ENCODE peak calls at places on chromosomes 16 and 17, in eight cellular contexts. X, E, A, C, N, B, Y and W are unnamed samples.

GRCh38 chr16:11471548-11471947 is 115.2 kb downstream of the LITAF start:
- DNase-seq in X (no peak), B (no peak), E (no peak), A (no peak), Y (no peak), N (no peak), C (no peak), W (no peak)

GRCh38 chr16:20867585-20867984 is 32.6 kb downstream of the DCUN1D3 start:
- DNase-seq in X (no peak), C (no peak), N (peak), B (no peak), E (peak), Y (no peak), A (no peak), W (peak)

GRCh38 chr17:66789961-66790421 is 44.9 kb upstream of the CACNG5 start:
- DNase-seq in X (no peak), C (no peak), A (no peak), N (peak), E (peak), Y (no peak), B (no peak), W (no peak)

GRCh38 chr16:2964416-2965223 is 545 bp downstream of the KREMEN2 start:
- DNase-seq in N (no peak), E (no peak), C (peak), Y (no peak), B (no peak), X (peak), A (peak), W (no peak)

GRCh38 chr17:50276588-50277356 is 2.5 kb downstream of the TMEM92 start:
- DNase-seq in E (no peak), C (no peak), B (no peak), Y (no peak), X (peak), A (peak), N (no peak), W (no peak)

GRCh38 chr17:76678330-76678729 is 32.4 kb downstream of the MXRA7 start:
- DNase-seq in N (no peak), E (no peak), B (no peak), A (no peak), Y (no peak), C (peak), X (no peak), W (no peak)

GRCh38 chr16:85535352-85536072 is 77.6 kb upstream of the GSE1 start:
- DNase-seq in C (no peak), E (no peak), Y (no peak), A (peak), B (no peak), X (no peak), N (no peak), W (no peak)

GRCh38 chr16:29994613-29995329 is 646 bp downstream of the HIRIP3 start:
- DNase-seq in X (no peak), A (no peak), Y (no peak), E (peak), N (peak), C (no peak), B (peak), W (peak)

GRCh38 chr17:1029196-1029911 is 32.4 kb downstream of the TIMM22 start:
- DNase-seq in Y (peak), A (no peak), E (peak), B (peak), X (no peak), N (peak), C (no peak), W (peak)

DNA sequence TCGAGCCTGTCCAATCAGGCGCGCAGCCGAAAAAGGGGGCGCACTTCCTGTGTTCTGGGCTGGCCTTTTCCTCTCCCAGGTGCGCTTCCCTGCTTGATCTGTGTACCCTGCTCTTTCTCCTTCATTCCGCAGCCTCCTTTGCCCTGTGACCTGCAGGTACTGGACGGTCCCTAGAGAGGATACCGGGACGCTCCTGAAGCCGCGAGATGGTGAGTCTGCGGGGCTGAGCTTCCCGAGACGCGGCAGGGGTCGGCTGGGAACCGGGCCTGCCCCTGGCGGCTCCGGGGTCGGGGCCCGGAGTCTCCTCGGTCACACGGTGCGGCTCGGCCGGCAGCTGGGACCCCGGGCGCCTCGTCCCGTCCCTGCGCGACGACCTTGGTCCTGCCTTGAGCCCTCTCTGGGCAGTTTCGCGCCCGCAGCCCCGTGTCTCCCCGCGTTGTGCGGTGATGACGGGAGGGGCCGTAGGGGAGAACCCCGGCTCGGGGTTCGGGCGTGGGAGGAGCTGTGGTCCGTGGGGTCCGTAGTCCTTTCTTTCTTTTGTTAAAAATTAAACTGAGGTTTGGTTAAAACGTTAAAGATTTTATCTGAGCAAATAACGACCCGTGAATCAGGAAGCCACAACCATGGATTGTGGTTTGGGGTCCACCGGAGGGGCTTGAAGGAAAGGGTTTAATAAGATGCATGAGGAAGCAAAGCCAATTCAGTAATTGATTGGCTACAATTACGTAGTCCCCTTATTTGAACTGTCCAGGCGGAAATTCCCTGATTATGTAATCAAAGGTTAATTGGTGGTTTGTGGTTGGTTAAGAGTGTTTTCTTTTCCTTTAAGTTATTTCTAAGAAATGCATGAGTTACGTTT is 172.8 kb upstream of the ZNF267 start:
- DNase-seq in X (peak), B (peak), Y (no peak), A (peak), E (peak), N (peak), C (peak), W (peak)
- TF ChIP-seq CTCF in X (no peak), B (no peak), Y (peak), A (peak), E (peak), N (peak), C (no peak), W (peak)

DNA sequence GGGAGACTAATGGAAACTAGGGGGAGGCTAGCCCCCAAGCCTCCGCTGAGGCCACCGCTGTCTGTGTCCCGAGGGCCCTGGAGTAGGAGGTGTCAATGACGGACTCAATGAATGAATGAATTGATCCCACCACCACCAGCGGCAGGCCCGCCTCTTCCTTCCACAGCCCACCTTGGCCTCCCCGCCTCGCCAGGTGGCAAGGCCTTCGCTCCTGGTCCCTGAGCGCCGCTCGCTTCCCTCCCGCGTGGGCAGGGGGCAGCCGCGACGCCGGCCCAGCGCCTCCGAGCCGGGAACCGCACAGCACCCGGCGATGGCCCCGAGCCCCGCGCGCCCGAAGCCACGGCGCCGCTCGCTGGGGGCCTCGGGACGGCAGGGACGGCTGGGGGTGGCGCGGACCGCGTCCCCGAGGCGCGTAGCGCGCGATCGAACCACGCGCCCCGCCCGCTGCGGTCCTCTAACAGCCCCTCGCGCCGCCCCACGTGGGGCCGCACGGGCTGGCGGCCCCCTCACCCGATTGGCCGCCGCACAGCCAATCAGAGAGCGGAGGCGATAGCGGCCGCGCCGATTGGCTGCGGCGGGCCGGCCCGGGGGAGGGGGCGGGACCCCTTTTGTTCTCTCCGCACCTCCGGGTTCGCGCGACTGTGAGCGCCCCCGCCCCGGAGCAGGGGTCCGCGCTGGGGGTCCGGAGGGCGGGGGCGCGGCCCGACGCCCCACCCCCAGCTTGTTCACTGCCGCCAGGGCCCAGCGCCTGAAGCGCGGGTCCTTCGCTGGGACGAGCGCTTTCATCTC is 31.4 kb downstream of the ACTG1 start:
- DNase-seq in E (peak), A (no peak), N (peak), X (peak), C (peak), Y (no peak), B (peak), W (peak)
- H3K4me3 ChIP-seq in E (peak), A (no peak), N (no peak), X (peak), C (peak), Y (peak), B (peak), W (peak)

GRCh38 chr16:60755907-60756306 is 1280.3 kb downstream of the CDH8 start:
- DNase-seq in A (no peak), E (no peak), N (peak), C (no peak), Y (peak), X (peak), B (no peak), W (no peak)
- TF ChIP-seq CTCF in A (no peak), E (no peak), N (no peak), C (no peak), Y (peak), X (no peak), B (no peak), W (no peak)

GRCh38 chr16:71425746-71426068 is 16.1 kb downstream of the TLE7 start:
- DNase-seq in Y (no peak), A (no peak), C (no peak), X (no peak), B (no peak), E (no peak), N (no peak), W (no peak)
- H3K4me3 ChIP-seq in Y (peak), A (peak), C (no peak), X (peak), B (no peak), E (no peak), N (no peak), W (peak)

GRCh38 chr16:88577166-88577565 is 7.0 kb downstream of the ZC3H18 start:
- DNase-seq in Y (no peak), X (no peak), C (no peak), N (no peak), E (no peak), A (no peak), B (no peak), W (no peak)
- TF ChIP-seq CTCF in Y (no peak), X (no peak), C (no peak), N (no peak), E (no peak), A (no peak), B (no peak), W (no peak)

DNA sequence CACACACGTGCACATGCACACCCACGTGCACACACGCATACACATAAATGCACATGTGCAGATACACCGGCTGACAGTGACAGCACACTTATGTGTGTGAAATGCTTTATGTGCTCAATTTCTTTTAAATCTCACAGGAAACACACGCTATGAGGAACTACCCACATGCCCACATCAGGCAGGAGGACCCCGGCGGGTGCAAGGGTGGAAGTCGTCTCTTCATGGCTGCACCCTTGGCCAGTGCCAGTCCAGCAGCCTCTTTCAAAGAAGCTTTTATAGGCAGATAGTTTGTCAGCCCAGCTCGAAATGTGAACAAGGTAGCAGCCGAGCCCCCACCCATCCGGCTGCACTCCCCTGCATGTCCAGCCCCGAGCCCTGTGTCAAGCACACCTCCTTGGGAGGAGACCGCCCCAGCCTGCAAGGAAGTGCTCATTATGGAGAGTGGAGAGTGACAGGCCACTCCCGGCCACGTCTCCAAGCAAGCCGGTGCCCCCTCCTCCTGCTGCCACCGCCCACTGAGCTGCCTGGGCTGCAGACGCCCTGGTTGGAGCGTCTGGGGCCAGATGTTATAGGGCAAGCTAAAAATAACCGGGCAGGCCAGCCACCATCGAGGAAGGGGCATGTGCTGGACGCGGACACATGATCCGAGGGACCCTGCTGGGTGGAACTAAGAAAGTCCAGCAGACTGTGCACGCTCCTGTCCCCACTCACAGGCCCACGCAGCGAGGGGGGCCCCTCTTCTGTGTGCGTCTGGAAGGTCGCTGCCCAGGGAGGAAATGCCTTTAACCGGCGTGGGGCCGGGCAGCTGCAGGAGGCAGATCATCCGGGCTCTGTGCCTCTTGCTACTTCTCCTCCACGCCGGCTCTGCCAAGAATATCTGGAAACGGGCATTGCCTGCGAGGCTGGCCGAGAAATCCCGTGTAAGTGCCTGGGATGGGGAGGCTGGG is at the start of gene WFDC1:
- DNase-seq in X (no peak), Y (no peak), E (peak), N (no peak), A (no peak), C (no peak), B (peak), W (peak)
- H3K4me3 ChIP-seq in X (no peak), Y (peak), E (peak), N (no peak), A (no peak), C (no peak), B (peak), W (no peak)

GRCh38 chr17:19485800-19486340 is 47.8 kb upstream of the SLC47A1 start:
- DNase-seq in A (no peak), N (no peak), B (no peak), Y (no peak), C (no peak), E (no peak), X (no peak), W (no peak)

GRCh38 chr17:19482571-19482970 is 51.1 kb upstream of the SLC47A1 start:
- DNase-seq in Y (no peak), X (no peak), N (peak), A (no peak), C (no peak), E (peak), B (no peak), W (peak)

GRCh38 chr17:19492140-19492539 is 41.5 kb upstream of the SLC47A1 start:
- DNase-seq in X (no peak), C (no peak), E (no peak), Y (no peak), N (no peak), B (no peak), A (no peak), W (no peak)

GRCh38 chr17:19486351-19487008 is 47.2 kb upstream of the SLC47A1 start:
- DNase-seq in C (no peak), Y (no peak), N (no peak), E (no peak), A (no peak), B (no peak), X (no peak), W (no peak)

GRCh38 chr17:19487009-19487600 is 46.5 kb upstream of the SLC47A1 start:
- DNase-seq in X (no peak), C (no peak), B (no peak), N (no peak), Y (no peak), E (no peak), A (no peak), W (peak)
- TF ChIP-seq CTCF in X (no peak), C (no peak), B (no peak), N (no peak), Y (no peak), E (no peak), A (no peak), W (no peak)

DNA sequence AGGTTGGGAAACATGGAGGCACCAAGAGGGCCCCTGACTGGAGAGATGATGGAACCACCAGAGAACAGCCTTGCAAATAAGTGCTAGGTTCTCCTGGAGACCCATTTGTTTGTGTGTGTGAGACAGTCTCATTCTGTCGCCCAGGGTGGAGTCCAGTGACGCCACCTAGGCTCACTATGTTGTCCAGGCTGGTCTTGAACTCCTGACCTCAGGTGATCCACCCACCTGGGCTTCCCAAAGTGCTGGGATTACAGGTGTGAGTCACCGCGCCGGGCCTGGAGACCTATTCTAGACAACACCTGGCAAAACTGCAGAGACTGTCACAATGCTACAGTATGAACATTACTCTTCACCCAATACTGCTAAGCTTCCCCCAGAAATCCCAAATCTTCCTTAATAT is 1.5 kb downstream of the NPLOC4 start:
- DNase-seq in C (no peak), X (no peak), E (no peak), Y (no peak), B (no peak), A (no peak), N (no peak), W (no peak)
- H3K4me3 ChIP-seq in C (no peak), X (peak), E (peak), Y (peak), B (peak), A (peak), N (peak), W (peak)

GRCh38 chr16:16871196-16871595 is 492.3 kb downstream of the NPIPA7 start:
- DNase-seq in E (no peak), A (no peak), X (no peak), N (no peak), C (no peak), B (no peak), Y (no peak), W (no peak)
- TF ChIP-seq CTCF in E (no peak), A (no peak), X (no peak), N (no peak), C (no peak), B (no peak), Y (no peak), W (no peak)

GRCh38 chr16:54648575-54648974 is 282.1 kb upstream of the IRX5 start:
- DNase-seq in B (no peak), A (no peak), C (no peak), E (no peak), Y (no peak), N (peak), X (no peak), W (no peak)

GRCh38 chr16:54647731-54648221 is 282.9 kb upstream of the IRX5 start:
- DNase-seq in A (no peak), N (peak), B (no peak), E (no peak), C (no peak), X (no peak), Y (no peak), W (peak)

GRCh38 chr16:54645328-54645727 is 285.3 kb upstream of the IRX5 start:
- DNase-seq in B (no peak), X (no peak), C (no peak), N (no peak), A (no peak), Y (no peak), E (no peak), W (no peak)

GRCh38 chr16:54649846-54650245 is 280.8 kb upstream of the IRX5 start:
- DNase-seq in A (no peak), B (no peak), C (no peak), N (no peak), X (no peak), Y (no peak), E (no peak), W (no peak)

DNA sequence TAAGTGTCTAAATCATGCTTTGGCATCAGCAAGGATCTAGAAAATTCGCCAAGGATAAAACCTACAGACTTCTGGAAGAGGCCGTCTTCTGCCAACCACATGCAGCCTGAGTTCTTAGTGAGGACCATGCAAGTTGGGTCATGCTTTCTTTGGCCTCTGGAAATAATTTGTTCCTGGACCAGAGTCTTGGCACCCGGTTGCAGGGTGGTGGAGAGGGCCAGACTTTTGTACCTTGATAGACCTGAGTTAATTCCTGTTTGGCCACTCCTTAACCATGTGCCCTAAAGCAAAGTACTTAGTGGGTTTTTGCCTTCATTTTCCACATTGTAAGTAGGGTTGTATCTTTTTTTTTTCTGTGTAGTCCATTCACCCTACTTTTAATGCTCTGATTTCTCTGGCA is 283.4 kb upstream of the IRX5 start:
- DNase-seq in Y (no peak), E (no peak), B (no peak), X (no peak), N (no peak), A (no peak), C (no peak), W (no peak)
- H3K4me3 ChIP-seq in Y (no peak), E (no peak), B (no peak), X (no peak), N (no peak), A (no peak), C (no peak), W (no peak)